ENCODE peak calls at places on chromosomes 6 and 20, in seven cellular contexts. T is left lung, M is uterus, N is dorsolateral prefrontal cortex, C is PC-9, W is GM23338, Q is RWPE1. O is an unnamed sample.

GRCh38 chr20:61057313-61058171 is 194.5 kb upstream of the CDH4 start:
- DNase-seq in N (no peak), M (no peak), Q (no peak), C (no peak), W (no peak), T (no peak), O (no peak)

GRCh38 chr6:7264686-7265384 is 48.2 kb downstream of the SSR1 start:
- DNase-seq in T (no peak), N (no peak), C (no peak), W (no peak), Q (no peak), M (no peak), O (no peak)

GRCh38 chr6:139738801-139739490 is 364.5 kb upstream of the CITED2 start:
- DNase-seq in T (no peak), Q (no peak), C (no peak), M (no peak), N (no peak), W (no peak), O (no peak)

GRCh38 chr20:35269055-35269781 is 8.7 kb downstream of the MMP24OS start:
- DNase-seq in Q (peak), W (peak), M (peak), C (no peak), N (peak), T (peak), O (peak)

GRCh38 chr6:15892369-15892768 is 229.5 kb upstream of the DTNBP1 start:
- DNase-seq in M (no peak), T (no peak), W (no peak), Q (no peak), N (no peak), C (no peak), O (no peak)

GRCh38 chr6:23091795-23092194 is 522.4 kb downstream of the HDGFL1 start:
- DNase-seq in W (no peak), T (no peak), N (no peak), M (no peak), C (no peak), Q (no peak), O (no peak)

GRCh38 chr6:126143650-126144260 is 157.4 kb downstream of the TRMT11 start:
- DNase-seq in N (no peak), M (no peak), W (no peak), C (no peak), Q (no peak), T (no peak), O (no peak)

GRCh38 chr20:24736131-24736843 is 212.8 kb upstream of the CST7 start:
- DNase-seq in M (no peak), N (no peak), C (no peak), T (no peak), Q (no peak), W (no peak), O (no peak)

GRCh38 chr6:14695579-14695978 is 550.3 kb upstream of the JARID2 start:
- DNase-seq in N (no peak), M (no peak), Q (no peak), W (no peak), T (no peak), C (no peak), O (no peak)

GRCh38 chr20:34705383-34706021 is 1.4 kb downstream of the TP53INP2 start:
- DNase-seq in C (peak), N (no peak), W (peak), T (no peak), Q (peak), M (no peak), O (no peak)

GRCh38 chr20:63191400-63191799 is 24.5 kb downstream of the YTHDF1 start:
- DNase-seq in C (peak), T (peak), N (no peak), Q (peak), W (no peak), M (no peak), O (no peak)

GRCh38 chr6:31075528-31075927 is 36.8 kb downstream of the C6orf15 start:
- DNase-seq in C (no peak), M (no peak), W (no peak), T (no peak), Q (no peak), N (no peak), O (no peak)

GRCh38 chr6:31068738-31069340 is 43.5 kb downstream of the C6orf15 start:
- DNase-seq in C (peak), N (peak), T (peak), M (peak), Q (peak), W (peak), O (peak)

GRCh38 chr6:31074406-31074805 is 38.0 kb downstream of the C6orf15 start:
- DNase-seq in Q (no peak), W (no peak), C (no peak), M (no peak), N (no peak), T (no peak), O (no peak)

GRCh38 chr6:31067881-31068737 is 44.3 kb downstream of the C6orf15 start:
- DNase-seq in N (no peak), M (no peak), Q (no peak), T (no peak), C (no peak), W (no peak), O (no peak)

DNA sequence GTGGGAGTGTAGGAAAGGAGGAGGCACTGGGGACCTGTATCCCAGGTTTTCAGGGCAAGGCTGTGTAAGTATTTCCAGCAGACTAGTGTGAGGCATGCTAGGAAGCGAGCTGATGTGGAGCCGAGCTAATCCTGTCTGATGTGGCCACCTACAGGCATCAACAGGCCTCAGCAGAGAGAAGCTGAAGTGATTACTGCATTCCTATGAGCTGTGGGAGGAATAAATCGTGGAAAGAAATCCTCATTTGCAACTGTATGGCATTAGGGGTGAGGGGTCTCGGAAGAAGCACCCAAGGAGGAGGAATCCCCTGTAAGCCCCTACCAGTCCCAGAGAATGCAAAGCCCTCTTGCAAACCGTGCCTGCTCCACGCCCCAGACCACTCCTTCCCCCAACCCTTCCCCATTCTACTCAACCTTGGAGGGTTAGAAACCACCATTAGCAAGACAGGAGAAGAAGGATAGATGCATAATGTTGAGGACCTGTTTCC is 41.6 kb downstream of the C6orf15 start:
- DNase-seq in T (no peak), W (peak), M (no peak), C (peak), N (peak), Q (peak), O (no peak)
- H3K27ac ChIP-seq in T (no peak), W (peak), M (no peak), C (no peak), N (no peak), Q (peak), O (no peak)

DNA sequence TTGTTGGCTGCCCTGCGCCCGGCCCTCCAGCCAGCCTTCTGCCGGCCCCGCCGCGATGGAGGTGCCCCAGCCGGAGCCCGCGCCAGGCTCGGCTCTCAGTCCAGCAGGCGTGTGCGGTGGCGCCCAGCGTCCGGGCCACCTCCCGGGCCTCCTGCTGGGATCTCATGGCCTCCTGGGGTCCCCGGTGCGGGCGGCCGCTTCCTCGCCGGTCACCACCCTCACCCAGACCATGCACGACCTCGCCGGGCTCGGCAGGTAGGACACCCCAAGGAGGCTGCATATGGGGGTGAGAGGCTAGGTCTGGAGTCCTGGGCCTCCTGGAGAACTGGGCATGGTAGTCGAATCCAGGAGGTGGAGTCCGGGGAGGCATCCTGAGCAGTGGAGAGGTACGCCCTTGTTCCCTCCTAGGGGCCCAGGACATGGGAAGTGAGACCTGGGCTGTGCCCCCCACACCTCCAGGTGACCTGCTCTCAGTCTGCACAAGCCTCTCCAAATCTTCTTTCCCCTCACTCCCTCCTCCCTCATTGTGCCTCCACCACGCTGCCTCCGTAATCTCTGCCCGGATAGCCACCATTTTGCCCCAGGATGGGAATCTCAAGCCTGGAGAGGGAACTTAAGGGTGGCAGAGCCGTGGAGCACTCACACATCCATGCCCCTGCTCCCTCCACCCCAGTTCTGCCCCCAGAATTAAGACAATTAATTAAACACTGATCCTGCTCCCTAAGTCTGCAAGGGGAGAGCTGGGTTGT is 541 bp downstream of the CDC25B start:
- DNase-seq in M (no peak), C (no peak), W (no peak), Q (no peak), N (no peak), T (no peak), O (no peak)
- H3K27ac ChIP-seq in M (peak), C (no peak), W (no peak), Q (peak), N (peak), T (peak), O (peak)

DNA sequence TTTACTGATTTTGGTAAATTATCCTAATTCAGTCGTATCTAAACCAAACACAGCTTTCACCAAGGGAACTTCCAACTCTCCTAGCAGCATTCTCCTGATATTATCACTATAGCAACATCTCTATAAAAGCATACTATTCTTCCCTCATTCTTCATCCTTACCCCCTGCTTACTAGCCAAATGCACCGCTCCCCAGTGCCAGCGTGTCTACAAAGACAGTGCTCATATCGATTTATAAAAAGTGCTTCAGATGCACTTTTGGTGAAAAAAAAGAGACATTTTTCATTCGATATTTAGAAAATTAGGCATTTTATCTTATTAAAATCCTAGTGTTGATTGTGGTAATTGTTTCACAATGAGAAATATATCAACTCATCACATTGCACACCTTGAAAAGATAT is 74.0 kb downstream of the SYNE1 start:
- DNase-seq in C (no peak), N (no peak), T (no peak), Q (no peak), W (no peak), M (no peak), O (no peak)
- H3K27ac ChIP-seq in C (no peak), N (no peak), T (no peak), Q (no peak), W (no peak), M (no peak), O (no peak)

DNA sequence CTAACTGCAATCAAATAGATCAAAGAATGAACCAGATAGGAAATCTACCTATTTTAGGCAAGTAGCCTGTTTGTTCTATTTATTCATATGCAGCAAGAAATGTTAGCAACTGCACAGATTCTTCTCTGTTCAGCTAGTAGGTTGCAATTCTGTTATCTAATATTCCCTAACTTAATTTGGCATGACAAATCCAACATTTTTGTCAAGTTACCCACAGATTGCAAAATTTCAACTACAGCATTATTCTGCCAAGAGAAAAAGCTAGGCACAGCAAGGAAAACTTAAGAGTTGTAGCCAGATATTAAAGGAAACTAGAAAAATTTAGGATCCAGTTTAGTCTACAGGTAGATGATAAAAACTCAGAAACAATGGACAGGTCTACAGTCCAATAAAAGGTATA is 104.4 kb upstream of the SYNCRIP start:
- DNase-seq in T (no peak), N (no peak), C (no peak), M (no peak), Q (no peak), W (no peak), O (no peak)
- H3K27ac ChIP-seq in T (no peak), N (no peak), C (peak), M (no peak), Q (no peak), W (no peak), O (no peak)

GRCh38 chr6:26312501-26313390 is 52.3 kb upstream of the BTN3A2 start:
- DNase-seq in M (peak), Q (no peak), W (peak), T (peak), C (peak), N (peak), O (peak)
- H3K27ac ChIP-seq in M (peak), Q (peak), W (no peak), T (peak), C (peak), N (peak), O (peak)

O was measured in effector memory CD4-positive, alpha-beta T cell.